ENCODE peak calls at places on chromosomes 5 and 9, in four cellular contexts. One of them, this sample, is unnamed.

GRCh38 chr5:95861221-95861857 is 38.8 kb upstream of the GLRX start:
- DNase-seq in NCI-H446 treated with DMSO at 0.1 percent for 48 hours: no peak
- DNase-seq in stimulated activated CD8-positive, alpha-beta memory T cell treated with anti-CD3 and anti-CD28 coated beads, Interleukin-4, amount 100 ng/mL, for 24 hours: no peak
- DNase-seq in mesendoderm: no peak
- DNase-seq in this sample: no peak

GRCh38 chr9:126443144-126443543 is 116.5 kb downstream of the MVB12B start:
- DNase-seq in NCI-H446 treated with DMSO at 0.1 percent for 48 hours: no peak
- DNase-seq in stimulated activated CD8-positive, alpha-beta memory T cell treated with anti-CD3 and anti-CD28 coated beads, Interleukin-4, amount 100 ng/mL, for 24 hours: no peak
- DNase-seq in mesendoderm: no peak
- DNase-seq in this sample: no peak

GRCh38 chr9:126152622-126153362 is 173.8 kb upstream of the MVB12B start:
- DNase-seq in NCI-H446 treated with DMSO at 0.1 percent for 48 hours: no peak
- DNase-seq in stimulated activated CD8-positive, alpha-beta memory T cell treated with anti-CD3 and anti-CD28 coated beads, Interleukin-4, amount 100 ng/mL, for 24 hours: no peak
- DNase-seq in mesendoderm: no peak
- DNase-seq in this sample: no peak

GRCh38 chr5:68848086-68848485 is 245.7 kb upstream of the SLC30A5 start:
- DNase-seq in NCI-H446 treated with DMSO at 0.1 percent for 48 hours: no peak
- DNase-seq in stimulated activated CD8-positive, alpha-beta memory T cell treated with anti-CD3 and anti-CD28 coated beads, Interleukin-4, amount 100 ng/mL, for 24 hours: no peak
- DNase-seq in mesendoderm: no peak
- DNase-seq in this sample: no peak

GRCh38 chr9:84166828-84167400 is 173.6 kb downstream of the SLC28A3 start:
- DNase-seq in NCI-H446 treated with DMSO at 0.1 percent for 48 hours: no peak
- DNase-seq in stimulated activated CD8-positive, alpha-beta memory T cell treated with anti-CD3 and anti-CD28 coated beads, Interleukin-4, amount 100 ng/mL, for 24 hours: no peak
- DNase-seq in mesendoderm: no peak
- DNase-seq in this sample: no peak

GRCh38 chr9:17349816-17350215 is 215.0 kb downstream of the CNTLN start:
- DNase-seq in NCI-H446 treated with DMSO at 0.1 percent for 48 hours: no peak
- DNase-seq in stimulated activated CD8-positive, alpha-beta memory T cell treated with anti-CD3 and anti-CD28 coated beads, Interleukin-4, amount 100 ng/mL, for 24 hours: no peak
- DNase-seq in mesendoderm: peak
- DNase-seq in this sample: no peak

GRCh38 chr9:107867738-107868137 is 378.2 kb upstream of the KLF4 start:
- DNase-seq in NCI-H446 treated with DMSO at 0.1 percent for 48 hours: no peak
- DNase-seq in stimulated activated CD8-positive, alpha-beta memory T cell treated with anti-CD3 and anti-CD28 coated beads, Interleukin-4, amount 100 ng/mL, for 24 hours: no peak
- DNase-seq in mesendoderm: no peak
- DNase-seq in this sample: no peak

GRCh38 chr5:38434981-38435710 is 121.3 kb downstream of the LIFR start:
- DNase-seq in NCI-H446 treated with DMSO at 0.1 percent for 48 hours: no peak
- DNase-seq in stimulated activated CD8-positive, alpha-beta memory T cell treated with anti-CD3 and anti-CD28 coated beads, Interleukin-4, amount 100 ng/mL, for 24 hours: no peak
- DNase-seq in mesendoderm: no peak
- DNase-seq in this sample: no peak

GRCh38 chr5:39274388-39275085 is 55.2 kb upstream of the FYB1 start:
- DNase-seq in NCI-H446 treated with DMSO at 0.1 percent for 48 hours: no peak
- DNase-seq in stimulated activated CD8-positive, alpha-beta memory T cell treated with anti-CD3 and anti-CD28 coated beads, Interleukin-4, amount 100 ng/mL, for 24 hours: no peak
- DNase-seq in mesendoderm: no peak
- DNase-seq in this sample: no peak

GRCh38 chr9:131645078-131645776 is 94.6 kb downstream of the RAPGEF1 start:
- DNase-seq in NCI-H446 treated with DMSO at 0.1 percent for 48 hours: no peak
- DNase-seq in stimulated activated CD8-positive, alpha-beta memory T cell treated with anti-CD3 and anti-CD28 coated beads, Interleukin-4, amount 100 ng/mL, for 24 hours: no peak
- DNase-seq in mesendoderm: no peak
- DNase-seq in this sample: peak

GRCh38 chr9:7045361-7045760 is 287.6 kb downstream of the KDM4C start:
- DNase-seq in NCI-H446 treated with DMSO at 0.1 percent for 48 hours: no peak
- DNase-seq in stimulated activated CD8-positive, alpha-beta memory T cell treated with anti-CD3 and anti-CD28 coated beads, Interleukin-4, amount 100 ng/mL, for 24 hours: no peak
- DNase-seq in mesendoderm: no peak
- DNase-seq in this sample: no peak

This sample was measured in natural killer cell treated with Interleukin-12 subunit alpha and Interleukin-12 subunit beta and Interleukin-15 and Interleukin-18, amount 100 ng/mL, for 72 hours.